ENCODE peak calls at places on chromosomes 16 and 17, in ten cellular contexts. S is SK-N-SH, H is H1, F is GM12864, C is kidney epithelial cell, J is retinal pigment epithelial cell, M is heart left ventricle, K is A673, D is BE2C, T is tibial artery. V is an unnamed sample.

GRCh38 chr17:57366558-57367351 is 110.4 kb downstream of the MSI2 start:
- DNase-seq in S (no peak), H (no peak), F (no peak), C (no peak), J (no peak), M (peak), K (no peak), D (no peak), T (no peak), V (peak)

GRCh38 chr16:58054289-58054688 is 28.7 kb downstream of the MMP15 start:
- DNase-seq in S (no peak), H (no peak), F (no peak), C (no peak), J (no peak), M (no peak), K (no peak), D (no peak), T (no peak), V (no peak)

GRCh38 chr17:73397856-73398540 is 86.2 kb upstream of the CDC42EP4 start:
- DNase-seq in S (no peak), H (no peak), F (no peak), C (no peak), J (no peak), M (no peak), K (no peak), D (no peak), T (no peak), V (no peak)

GRCh38 chr16:28112908-28113307 is 49.4 kb upstream of the GSG1L start:
- DNase-seq in S (no peak), H (no peak), F (no peak), C (no peak), J (no peak), M (no peak), K (no peak), D (no peak), T (no peak), V (no peak)

GRCh38 chr17:62676231-62676943 is 48.9 kb downstream of the MRC2 start:
- DNase-seq in S (no peak), H (no peak), F (no peak), C (no peak), J (no peak), M (no peak), K (no peak), D (no peak), T (no peak), V (no peak)

GRCh38 chr17:76791053-76791980 is 53.4 kb downstream of the MFSD11 start:
- DNase-seq in S (peak), H (no peak), F (no peak), C (peak), J (peak), M (no peak), K (peak), D (peak), T (no peak), V (no peak)

GRCh38 chr16:56610017-56610608 is 1.7 kb downstream of the MT2A start:
- DNase-seq in S (no peak), H (no peak), F (no peak), C (no peak), J (no peak), M (peak), K (peak), D (no peak), T (peak), V (no peak)

GRCh38 chr17:71111945-71112344 is 942.6 kb downstream of the KCNJ2 start:
- DNase-seq in S (peak), H (no peak), F (no peak), C (no peak), J (no peak), M (no peak), K (no peak), D (no peak), T (no peak), V (no peak)

GRCh38 chr16:88865742-88866141 is 718 bp downstream of the PABPN1L start:
- DNase-seq in S (no peak), H (no peak), F (no peak), C (no peak), J (no peak), M (peak), K (no peak), D (no peak), T (no peak), V (no peak)

GRCh38 chr16:76428858-76429257 is 151.7 kb downstream of the CNTNAP4 start:
- DNase-seq in S (no peak), H (no peak), F (no peak), C (peak), J (no peak), M (no peak), K (no peak), D (no peak), T (no peak), V (no peak)

GRCh38 chr17:29585080-29585751 is 4.2 kb downstream of the GIT1 start:
- DNase-seq in S (peak), H (no peak), F (no peak), C (no peak), J (no peak), M (peak), K (no peak), D (no peak), T (no peak), V (no peak)
- TF ChIP-seq CTCF in S (peak), H (peak), F (peak), C (peak), J (peak), M (peak), K (peak), D (peak), T (no peak), V (peak)

GRCh38 chr17:53191878-53192277 is 630.8 kb upstream of the KIF2B start:
- DNase-seq in S (no peak), H (no peak), F (no peak), C (no peak), J (no peak), M (no peak), K (no peak), D (no peak), T (no peak), V (no peak)

GRCh38 chr17:53193044-53193443 is 629.7 kb upstream of the KIF2B start:
- DNase-seq in S (no peak), H (no peak), F (no peak), C (no peak), J (no peak), M (no peak), K (no peak), D (no peak), T (no peak), V (no peak)
- H3K4me3 ChIP-seq in S (no peak), H (no peak), F (no peak), C (no peak), J (no peak), M (no peak), K (no peak), D (no peak), T (no peak), V (no peak)

GRCh38 chr17:50501054-50501453 is 7.2 kb upstream of the MYCBPAP start:
- DNase-seq in S (peak), H (no peak), F (no peak), C (no peak), J (no peak), M (no peak), K (peak), D (no peak), T (peak), V (no peak)
- TF ChIP-seq CTCF in S (peak), H (no peak), F (peak), C (peak), J (peak), M (peak), K (peak), D (peak), T (no peak), V (peak)

GRCh38 chr16:20883554-20884239 is 16.5 kb downstream of the DCUN1D3 start:
- DNase-seq in S (no peak), H (no peak), F (no peak), C (no peak), J (no peak), M (no peak), K (no peak), D (no peak), T (no peak), V (no peak)

GRCh38 chr16:20875358-20875656 is 24.9 kb downstream of the DCUN1D3 start:
- DNase-seq in S (no peak), H (no peak), F (no peak), C (no peak), J (no peak), M (no peak), K (no peak), D (no peak), T (no peak), V (no peak)

GRCh38 chr16:20878682-20879147 is 21.4 kb downstream of the DCUN1D3 start:
- DNase-seq in S (no peak), H (no peak), F (no peak), C (no peak), J (no peak), M (peak), K (no peak), D (no peak), T (no peak), V (no peak)

GRCh38 chr16:20880867-20881866 is 19.0 kb downstream of the DCUN1D3 start:
- DNase-seq in S (no peak), H (no peak), F (no peak), C (no peak), J (no peak), M (no peak), K (no peak), D (no peak), T (no peak), V (no peak)

GRCh38 chr16:20879175-20880053 is 20.7 kb downstream of the DCUN1D3 start:
- DNase-seq in S (no peak), H (no peak), F (no peak), C (no peak), J (no peak), M (no peak), K (no peak), D (no peak), T (no peak), V (no peak)
- H3K4me3 ChIP-seq in S (peak), H (no peak), F (no peak), C (no peak), J (peak), M (no peak), K (no peak), D (no peak), T (peak), V (no peak)

GRCh38 chr16:31458073-31458834 is 1.0 kb upstream of the ARMC5 start:
- DNase-seq in S (peak), H (peak), F (no peak), C (no peak), J (no peak), M (peak), K (peak), D (peak), T (peak), V (no peak)
- TF ChIP-seq CTCF in S (no peak), H (no peak), F (peak), C (no peak), J (peak), M (no peak), K (peak), D (no peak), T (no peak), V (peak)

GRCh38 chr17:42453544-42453943 is 5.1 kb upstream of the ATP6V0A1 start:
- DNase-seq in S (no peak), H (no peak), F (no peak), C (no peak), J (no peak), M (no peak), K (no peak), D (no peak), T (no peak), V (no peak)

GRCh38 chr17:42458497-42459255 is at the start of gene ATP6V0A1:
- DNase-seq in S (peak), H (peak), F (peak), C (no peak), J (peak), M (peak), K (peak), D (peak), T (peak), V (peak)

GRCh38 chr17:42459256-42459982 is 741 bp downstream of the ATP6V0A1 start:
- DNase-seq in S (peak), H (no peak), F (no peak), C (no peak), J (no peak), M (peak), K (peak), D (peak), T (peak), V (peak)

GRCh38 chr17:42457107-42457787 is 1.4 kb upstream of the ATP6V0A1 start:
- DNase-seq in S (no peak), H (no peak), F (peak), C (no peak), J (no peak), M (no peak), K (no peak), D (no peak), T (no peak), V (no peak)

GRCh38 chr17:42456223-42457106 is 2.2 kb upstream of the ATP6V0A1 start:
- DNase-seq in S (no peak), H (no peak), F (peak), C (no peak), J (peak), M (no peak), K (peak), D (no peak), T (no peak), V (no peak)
- H3K4me3 ChIP-seq in S (no peak), H (no peak), F (no peak), C (no peak), J (no peak), M (no peak), K (no peak), D (no peak), T (no peak), V (peak)

GRCh38 chr17:49603720-49604119 is 28.0 kb downstream of the NXPH3 start:
- DNase-seq in S (no peak), H (no peak), F (no peak), C (no peak), J (no peak), M (no peak), K (no peak), D (no peak), T (no peak), V (no peak)
- TF ChIP-seq CTCF in S (peak), H (no peak), F (no peak), C (no peak), J (peak), M (no peak), K (no peak), D (peak), T (peak), V (peak)

DNA sequence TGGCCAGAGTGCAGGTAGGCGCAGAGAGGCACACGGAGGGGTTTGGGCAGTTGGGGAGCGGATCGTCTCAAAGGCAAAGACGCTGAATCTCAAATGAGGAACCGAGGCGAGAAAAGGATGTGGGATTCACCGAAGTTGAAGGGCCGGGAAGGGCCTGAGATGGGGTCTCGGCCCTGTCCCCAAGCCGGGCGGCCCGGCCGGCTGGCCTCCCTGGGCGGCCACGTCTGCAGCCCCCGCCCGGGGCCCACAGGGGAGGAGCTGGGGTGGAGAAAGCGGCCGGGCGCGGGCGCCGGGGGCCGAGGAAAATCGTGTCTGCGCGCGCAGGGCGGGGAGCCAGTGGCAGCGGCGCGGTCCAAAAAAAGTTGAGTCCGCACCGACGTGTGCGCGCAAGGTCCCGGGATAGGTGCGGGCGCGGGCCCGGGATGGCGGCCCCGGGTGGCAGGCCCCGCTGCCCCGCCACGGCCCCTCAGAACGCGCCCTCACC is 439 bp downstream of the SLC12A4 start:
- DNase-seq in S (peak), H (peak), F (no peak), C (no peak), J (no peak), M (no peak), K (peak), D (no peak), T (no peak), V (peak)
- H3K4me3 ChIP-seq in S (peak), H (peak), F (peak), C (peak), J (peak), M (peak), K (peak), D (peak), T (peak), V (peak)

DNA sequence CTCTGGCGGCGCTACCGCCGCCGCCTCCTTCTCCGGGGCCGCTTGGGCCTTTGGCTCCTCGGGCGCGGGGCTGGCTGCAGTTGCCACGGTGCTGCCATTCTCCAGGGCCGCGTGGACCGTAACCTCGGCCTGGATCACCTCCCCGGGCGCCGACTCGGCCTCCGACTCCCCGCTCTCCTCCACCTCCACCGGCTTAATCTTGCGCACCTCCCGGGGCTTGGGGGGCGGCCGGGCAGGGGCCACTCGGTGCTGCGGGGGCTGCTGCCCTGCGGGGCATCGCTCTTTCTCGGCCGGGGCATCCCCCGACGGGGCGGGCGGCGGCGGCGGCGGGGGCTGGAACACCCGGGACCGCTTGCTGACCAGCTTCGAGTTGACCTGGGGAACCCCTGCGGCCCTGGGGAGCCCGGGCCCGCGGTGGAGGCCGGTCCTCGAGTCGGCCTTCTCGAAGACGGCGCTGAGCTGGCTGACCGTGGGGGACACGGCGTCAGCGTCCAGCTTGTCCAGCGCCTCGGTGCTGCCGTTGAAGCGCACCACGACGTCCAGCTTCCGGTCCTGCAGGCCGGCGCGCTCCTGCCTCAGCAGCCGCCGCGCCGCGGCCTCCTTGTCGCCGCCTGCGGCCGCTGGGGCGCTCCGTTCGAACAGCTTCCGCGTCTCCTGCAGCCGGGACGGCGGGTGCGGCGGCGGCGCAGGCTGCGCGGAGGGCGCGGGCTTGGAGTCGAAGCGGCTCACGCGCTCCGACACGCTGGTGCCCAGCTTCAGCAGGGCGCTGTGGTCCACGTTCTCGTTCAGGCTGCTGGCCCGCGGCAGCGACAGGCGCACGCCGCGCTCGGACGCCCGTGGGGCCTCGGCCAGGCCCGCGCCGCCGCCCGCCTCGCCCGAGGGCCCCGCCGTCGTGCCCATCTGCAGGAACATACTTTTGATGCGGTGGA is 788 bp downstream of the PPP1R9B start:
- DNase-seq in S (peak), H (no peak), F (no peak), C (no peak), J (no peak), M (peak), K (peak), D (peak), T (no peak), V (peak)
- TF ChIP-seq CTCF in S (no peak), H (no peak), F (peak), C (no peak), J (no peak), M (no peak), K (peak), D (no peak), T (peak), V (peak)

DNA sequence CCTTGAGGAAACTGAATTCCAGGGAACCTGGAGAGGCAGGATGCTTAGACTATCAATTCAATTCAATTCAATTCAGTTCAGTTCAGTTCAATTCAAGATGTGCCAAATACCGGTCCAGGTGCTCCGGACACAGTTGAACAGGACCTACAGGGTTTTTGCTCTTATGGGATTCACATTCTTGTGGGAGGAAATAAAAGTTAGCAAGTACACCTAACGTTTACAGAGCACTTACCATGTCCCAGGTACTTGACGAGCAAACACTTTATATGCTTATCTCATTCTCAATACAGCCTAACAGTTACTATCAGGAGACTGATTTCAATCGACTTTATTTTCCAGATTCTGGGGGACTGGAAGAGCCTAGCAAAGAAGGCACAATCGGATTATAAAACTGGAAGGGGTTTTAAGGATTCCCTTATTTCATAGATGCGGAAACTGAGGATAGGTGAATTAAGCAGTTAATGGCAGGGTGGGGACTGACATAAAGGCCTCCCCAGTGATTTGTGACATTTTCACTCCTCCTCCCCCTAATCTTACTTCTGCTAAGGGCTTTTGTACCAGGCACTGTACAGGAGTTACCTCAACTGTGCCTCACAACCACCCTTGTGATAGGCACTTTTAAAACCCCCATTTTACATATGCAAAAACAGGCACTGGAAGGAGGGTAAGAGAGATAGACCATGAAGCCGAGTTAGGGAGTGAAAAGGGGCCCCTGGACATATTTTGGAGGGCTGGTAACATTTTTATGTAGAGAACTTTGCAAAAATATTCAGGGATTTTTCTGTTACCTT is 666 bp upstream of the GDE1 start:
- DNase-seq in S (no peak), H (no peak), F (no peak), C (no peak), J (no peak), M (no peak), K (no peak), D (no peak), T (no peak), V (no peak)
- H3K4me3 ChIP-seq in S (peak), H (peak), F (peak), C (no peak), J (peak), M (no peak), K (peak), D (peak), T (peak), V (peak)

V was measured in left ventricle myocardium inferior.